ENCODE peak calls at places on chromosomes 5 and 9, in six cellular contexts. Q is adrenal gland, K is right atrium auricular region, R is mesothelial cell of epicardium, S is endothelial cell, J is RWPE1. U is an unnamed sample.
A peak's percentile ranks its signal among the peaks of the same experiment; 100 is the strongest.

GRCh38 chr5:142296914-142297417 is 27.9 kb downstream of the SPRY4 start:
- DNase-seq in Q (peak; percentile 17), K (no peak), R (no peak), S (peak; percentile 40), J (no peak), U (no peak)

GRCh38 chr9:75889977-75890540 is 414 bp upstream of the PCSK5 start:
- DNase-seq in Q (peak; percentile 70), K (peak; percentile 83), R (peak; percentile 44), S (peak; percentile 19), J (no peak), U (no peak)

GRCh38 chr9:36940881-36941280 is 93.2 kb downstream of the PAX5 start:
- DNase-seq in Q (no peak), K (no peak), R (no peak), S (no peak), J (no peak), U (no peak)

GRCh38 chr5:77896338-77896737 is 120.2 kb upstream of the TBCA start:
- DNase-seq in Q (no peak), K (no peak), R (no peak), S (no peak), J (no peak), U (no peak)

GRCh38 chr9:14179449-14179848 is 134.5 kb downstream of the NFIB start:
- DNase-seq in Q (no peak), K (no peak), R (no peak), S (no peak), J (peak; percentile 8), U (no peak)

GRCh38 chr5:180208435-180209081 is 453 bp downstream of the RASGEF1C start:
- DNase-seq in Q (no peak), K (no peak), R (no peak), S (no peak), J (peak; percentile 23), U (no peak)

GRCh38 chr5:17833336-17833735 is 199.1 kb downstream of the TAF11L14 start:
- DNase-seq in Q (no peak), K (no peak), R (no peak), S (no peak), J (no peak), U (no peak)

GRCh38 chr9:116774421-116774820 is 87.3 kb downstream of the TRIM32 start:
- DNase-seq in Q (no peak), K (no peak), R (no peak), S (no peak), J (no peak), U (no peak)

GRCh38 chr5:117588611-117589010 is 1014.0 kb upstream of the SEMA6A start:
- DNase-seq in Q (no peak), K (no peak), R (no peak), S (no peak), J (no peak), U (no peak)

GRCh38 chr5:117587111-117587510 is 1012.5 kb upstream of the SEMA6A start:
- DNase-seq in Q (no peak), K (no peak), R (no peak), S (no peak), J (no peak), U (no peak)

GRCh38 chr5:117594165-117594564 is 1019.5 kb upstream of the SEMA6A start:
- DNase-seq in Q (no peak), K (peak; percentile 62), R (no peak), S (no peak), J (no peak), U (no peak)

GRCh38 chr5:117590944-117591343 is 1016.3 kb upstream of the SEMA6A start:
- DNase-seq in Q (no peak), K (no peak), R (no peak), S (no peak), J (no peak), U (no peak)
- TF ChIP-seq CTCF in Q (peak; percentile 23), K (no peak), R (no peak), S (peak; percentile 34), J (no peak), U (no peak)

GRCh38 chr9:124855944-124856773 is 2.9 kb downstream of the WDR38 start:
- DNase-seq in Q (no peak), K (no peak), R (no peak), S (peak; percentile 60), J (no peak), U (no peak)
- TF ChIP-seq CTCF in Q (no peak), K (no peak), R (no peak), S (peak; percentile 13), J (peak; percentile 73), U (no peak)

GRCh38 chr5:65229841-65230240 is 251.9 kb downstream of the ADAMTS6 start:
- DNase-seq in Q (no peak), K (no peak), R (no peak), S (no peak), J (no peak), U (no peak)
- TF ChIP-seq CTCF in Q (no peak), K (no peak), R (no peak), S (no peak), J (no peak), U (no peak)

DNA sequence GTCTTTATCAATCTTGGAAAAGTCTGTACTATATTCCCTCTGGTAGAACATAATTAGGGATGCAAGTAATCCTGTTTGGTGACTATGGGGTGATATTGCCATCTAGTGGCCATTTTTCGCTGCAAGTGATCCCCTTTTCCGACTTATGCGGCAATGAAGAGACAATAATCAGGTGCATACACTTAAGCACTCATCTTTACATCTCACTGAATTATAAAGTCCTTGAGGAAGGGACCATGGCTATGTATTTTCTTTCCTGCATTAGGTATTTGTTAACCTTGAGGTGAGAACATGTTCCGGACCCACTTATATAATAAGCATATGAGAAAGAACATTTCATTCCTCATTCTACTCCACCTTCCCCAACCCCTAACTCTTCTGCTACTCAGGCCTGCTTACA is 19.6 kb upstream of the LIX1 start:
- DNase-seq in Q (peak; percentile 62), K (no peak), R (peak; percentile 69), S (peak; percentile 74), J (peak; percentile 66), U (no peak)
- TF ChIP-seq CTCF in Q (peak; percentile 85), K (peak; percentile 68), R (peak; percentile 75), S (peak; percentile 74), J (peak; percentile 97), U (peak; percentile 87)